ENCODE peak calls at places on chromosomes 4 and X, in eight cellular contexts. H is activated CD4-positive, alpha-beta T cell treated with anti-CD3 and anti-CD28 coated beads for 1 hour; O is heart left ventricle; D is posterior cingulate gyrus; F is activated gamma-delta T cell treated with anti-CD3 and anti-CD28 coated beads, Interleukin-2, amount 50 U/mL, for 16 hours; Z is activated T-helper 1 cell treated with anti-CD3 and anti-CD28 coated beads, Interleukin-2, amount 50 U/mL, for 16 hours; G is mucosa of descending colon; M is foreskin fibroblast. B is an unnamed sample.

GRCh38 chr4:156923525-156923924 is 48.1 kb downstream of the PDGFC start:
- DNase-seq in H (no peak), O (no peak), D (no peak), F (no peak), Z (no peak), G (no peak), M (no peak), B (no peak)

GRCh38 chrX:20217279-20217678 is 49.4 kb downstream of the RPS6KA3 start:
- DNase-seq in H (no peak), O (no peak), D (no peak), F (no peak), Z (no peak), G (no peak), M (peak), B (no peak)

GRCh38 chr4:38082424-38083374 is 122.5 kb downstream of the PTTG2 start:
- DNase-seq in H (no peak), O (no peak), D (no peak), F (no peak), Z (no peak), G (no peak), M (peak), B (no peak)

GRCh38 chrX:29728639-29729038 is 486.7 kb upstream of the MAGEB2 start:
- DNase-seq in H (no peak), O (no peak), D (no peak), F (no peak), Z (no peak), G (no peak), M (peak), B (no peak)

GRCh38 chr4:4572821-4573220 is 31.0 kb upstream of the STX18 start:
- DNase-seq in H (no peak), O (no peak), D (no peak), F (no peak), Z (no peak), G (no peak), M (peak), B (no peak)

GRCh38 chr4:1815096-1815996 is 22.3 kb downstream of the FGFR3 start:
- DNase-seq in H (no peak), O (no peak), D (no peak), F (no peak), Z (no peak), G (no peak), M (no peak), B (no peak)

GRCh38 chrX:18172970-18173369 is 47.7 kb downstream of the BEND2 start:
- DNase-seq in H (no peak), O (no peak), D (no peak), F (no peak), Z (no peak), G (no peak), M (no peak), B (no peak)

GRCh38 chr4:182338731-182339130 is 95.5 kb downstream of the TENM3 start:
- DNase-seq in H (no peak), O (no peak), D (no peak), F (no peak), Z (no peak), G (no peak), M (peak), B (no peak)

GRCh38 chr4:158211288-158211687 is 1.0 kb downstream of the TMEM144 start:
- DNase-seq in H (no peak), O (no peak), D (no peak), F (no peak), Z (no peak), G (peak), M (no peak), B (no peak)

GRCh38 chr4:5884804-5885203 is 8.1 kb downstream of the CRMP1 start:
- DNase-seq in H (no peak), O (no peak), D (no peak), F (no peak), Z (no peak), G (no peak), M (no peak), B (no peak)

GRCh38 chrX:40108959-40109287 is 11.2 kb upstream of the BCOR start:
- DNase-seq in H (peak), O (peak), D (peak), F (no peak), Z (peak), G (peak), M (peak), B (no peak)

GRCh38 chr4:39998659-39999345 is 21.1 kb upstream of the PDS5A start:
- DNase-seq in H (no peak), O (no peak), D (no peak), F (no peak), Z (no peak), G (no peak), M (no peak), B (no peak)

GRCh38 chrX:29447867-29448266 is 767.5 kb upstream of the MAGEB2 start:
- DNase-seq in H (no peak), O (no peak), D (no peak), F (no peak), Z (no peak), G (no peak), M (peak), B (no peak)